ENCODE peak calls at places on chromosome 12, in seven cellular contexts. One of them, this sample, is unnamed.
A peak's percentile ranks its signal among the peaks of the same experiment; 100 is the strongest.

GRCh38 chr12:46970636-46971035 is 108.8 kb upstream of the PCED1B start:
- DNase-seq in colonic mucosa: no peak
- DNase-seq in dorsolateral prefrontal cortex: no peak
- DNase-seq in HL-60: no peak
- DNase-seq in AG04450: no peak
- DNase-seq in naive thymus-derived CD4-positive, alpha-beta T cell: no peak
- DNase-seq in tibial artery: no peak
- DNase-seq in this sample: no peak

GRCh38 chr12:117365072-117365616 is 3.7 kb upstream of the NOS1 start:
- DNase-seq in AG04450: no peak
- DNase-seq in dorsolateral prefrontal cortex: no peak
- DNase-seq in HL-60: no peak
- DNase-seq in tibial artery: no peak
- DNase-seq in colonic mucosa: no peak
- DNase-seq in naive thymus-derived CD4-positive, alpha-beta T cell: no peak
- DNase-seq in this sample: no peak

GRCh38 chr12:69929125-69929524 is 104.1 kb downstream of the MYRFL start:
- DNase-seq in tibial artery: no peak
- DNase-seq in HL-60: no peak
- DNase-seq in AG04450: no peak
- DNase-seq in dorsolateral prefrontal cortex: no peak
- DNase-seq in colonic mucosa: no peak
- DNase-seq in naive thymus-derived CD4-positive, alpha-beta T cell: no peak
- DNase-seq in this sample: no peak

GRCh38 chr12:129001-129400 is 62.4 kb downstream of the IQSEC3 start:
- DNase-seq in dorsolateral prefrontal cortex: no peak
- DNase-seq in HL-60: no peak
- DNase-seq in naive thymus-derived CD4-positive, alpha-beta T cell: no peak
- DNase-seq in tibial artery: no peak
- DNase-seq in AG04450: no peak
- DNase-seq in colonic mucosa: no peak
- DNase-seq in this sample: no peak

GRCh38 chr12:90909069-90909676 is 45.8 kb downstream of the CCER1 start:
- DNase-seq in AG04450: no peak
- DNase-seq in colonic mucosa: peak; percentile 18
- DNase-seq in tibial artery: no peak
- DNase-seq in HL-60: no peak
- DNase-seq in dorsolateral prefrontal cortex: no peak
- DNase-seq in naive thymus-derived CD4-positive, alpha-beta T cell: no peak
- DNase-seq in this sample: no peak

GRCh38 chr12:74971201-74971600 is 238.4 kb downstream of the KCNC2 start:
- DNase-seq in tibial artery: no peak
- DNase-seq in naive thymus-derived CD4-positive, alpha-beta T cell: no peak
- DNase-seq in colonic mucosa: no peak
- DNase-seq in dorsolateral prefrontal cortex: no peak
- DNase-seq in HL-60: no peak
- DNase-seq in AG04450: no peak
- DNase-seq in this sample: no peak

GRCh38 chr12:110917467-110917866 is 2.9 kb downstream of the MYL2 start:
- DNase-seq in colonic mucosa: no peak
- DNase-seq in naive thymus-derived CD4-positive, alpha-beta T cell: no peak
- DNase-seq in HL-60: no peak
- DNase-seq in AG04450: no peak
- DNase-seq in dorsolateral prefrontal cortex: no peak
- DNase-seq in tibial artery: no peak
- DNase-seq in this sample: no peak

GRCh38 chr12:53053223-53054111 is 3.6 kb downstream of the TNS2 start:
- DNase-seq in naive thymus-derived CD4-positive, alpha-beta T cell: peak; percentile 70
- DNase-seq in tibial artery: peak; percentile 89
- DNase-seq in AG04450: no peak
- DNase-seq in HL-60: no peak
- DNase-seq in dorsolateral prefrontal cortex: no peak
- DNase-seq in colonic mucosa: peak; percentile 94
- DNase-seq in this sample: no peak

GRCh38 chr12:98221243-98221808 is 294.1 kb upstream of the TMPO start:
- DNase-seq in dorsolateral prefrontal cortex: no peak
- DNase-seq in AG04450: no peak
- DNase-seq in colonic mucosa: no peak
- DNase-seq in HL-60: no peak
- DNase-seq in naive thymus-derived CD4-positive, alpha-beta T cell: no peak
- DNase-seq in tibial artery: no peak
- DNase-seq in this sample: no peak

GRCh38 chr12:11729008-11729407 is 79.5 kb downstream of the ETV6 start:
- DNase-seq in AG04450: no peak
- DNase-seq in HL-60: no peak
- DNase-seq in tibial artery: no peak
- DNase-seq in colonic mucosa: peak; percentile 88
- DNase-seq in naive thymus-derived CD4-positive, alpha-beta T cell: no peak
- DNase-seq in dorsolateral prefrontal cortex: no peak
- DNase-seq in this sample: no peak

GRCh38 chr12:3200779-3201738 is 123.9 kb downstream of the TSPAN9 start:
- DNase-seq in colonic mucosa: no peak
- DNase-seq in naive thymus-derived CD4-positive, alpha-beta T cell: no peak
- DNase-seq in AG04450: no peak
- DNase-seq in tibial artery: no peak
- DNase-seq in dorsolateral prefrontal cortex: no peak
- DNase-seq in HL-60: no peak
- DNase-seq in this sample: no peak

GRCh38 chr12:57224973-57225679 is 4.4 kb upstream of the SHMT2 start:
- DNase-seq in AG04450: no peak
- DNase-seq in dorsolateral prefrontal cortex: no peak
- DNase-seq in naive thymus-derived CD4-positive, alpha-beta T cell: peak; percentile 80
- DNase-seq in tibial artery: no peak
- DNase-seq in HL-60: no peak
- DNase-seq in colonic mucosa: peak; percentile 67
- DNase-seq in this sample: no peak

GRCh38 chr12:1533602-1534304 is 60.6 kb downstream of the FBXL14 start:
- DNase-seq in naive thymus-derived CD4-positive, alpha-beta T cell: no peak
- DNase-seq in tibial artery: no peak
- DNase-seq in dorsolateral prefrontal cortex: no peak
- DNase-seq in colonic mucosa: no peak
- DNase-seq in HL-60: no peak
- DNase-seq in AG04450: no peak
- DNase-seq in this sample: no peak

GRCh38 chr12:53102883-53103807 is at the start of gene SOAT2:
- DNase-seq in colonic mucosa: peak; percentile 19
- DNase-seq in HL-60: no peak
- DNase-seq in AG04450: no peak
- DNase-seq in tibial artery: no peak
- DNase-seq in naive thymus-derived CD4-positive, alpha-beta T cell: peak; percentile 37
- DNase-seq in dorsolateral prefrontal cortex: no peak
- DNase-seq in this sample: no peak

GRCh38 chr12:17992002-17992656 is 97.9 kb downstream of the RERGL start:
- DNase-seq in tibial artery: no peak
- DNase-seq in colonic mucosa: no peak
- DNase-seq in dorsolateral prefrontal cortex: no peak
- DNase-seq in AG04450: no peak
- DNase-seq in naive thymus-derived CD4-positive, alpha-beta T cell: no peak
- DNase-seq in HL-60: peak; percentile 30
- DNase-seq in this sample: no peak

GRCh38 chr12:16880864-16881285 is 274.9 kb upstream of the LMO3 start:
- DNase-seq in colonic mucosa: peak; percentile 57
- DNase-seq in tibial artery: no peak
- DNase-seq in naive thymus-derived CD4-positive, alpha-beta T cell: no peak
- DNase-seq in AG04450: no peak
- DNase-seq in dorsolateral prefrontal cortex: no peak
- DNase-seq in HL-60: no peak
- DNase-seq in this sample: no peak

GRCh38 chr12:18165422-18165871 is 75.5 kb upstream of the RERGL start:
- DNase-seq in dorsolateral prefrontal cortex: no peak
- DNase-seq in tibial artery: no peak
- DNase-seq in AG04450: no peak
- DNase-seq in naive thymus-derived CD4-positive, alpha-beta T cell: no peak
- DNase-seq in colonic mucosa: no peak
- DNase-seq in HL-60: no peak
- DNase-seq in this sample: no peak

GRCh38 chr12:114686421-114687268 is 2.7 kb upstream of the TBX3 start:
- DNase-seq in naive thymus-derived CD4-positive, alpha-beta T cell: no peak
- DNase-seq in colonic mucosa: no peak
- DNase-seq in HL-60: no peak
- DNase-seq in dorsolateral prefrontal cortex: no peak
- DNase-seq in AG04450: no peak
- DNase-seq in tibial artery: no peak
- DNase-seq in this sample: no peak

GRCh38 chr12:75479963-75480461 is 543 bp upstream of the GLIPR1 start:
- DNase-seq in colonic mucosa: no peak
- DNase-seq in dorsolateral prefrontal cortex: no peak
- DNase-seq in AG04450: no peak
- DNase-seq in naive thymus-derived CD4-positive, alpha-beta T cell: no peak
- DNase-seq in tibial artery: no peak
- DNase-seq in HL-60: no peak
- DNase-seq in this sample: no peak

GRCh38 chr12:48053883-48054282 is 49.6 kb upstream of the COL2A1 start:
- DNase-seq in dorsolateral prefrontal cortex: no peak
- DNase-seq in naive thymus-derived CD4-positive, alpha-beta T cell: no peak
- DNase-seq in HL-60: no peak
- DNase-seq in AG04450: no peak
- DNase-seq in colonic mucosa: no peak
- DNase-seq in tibial artery: no peak
- DNase-seq in this sample: no peak
- H3K27me3 ChIP-seq in dorsolateral prefrontal cortex: no peaks in the 10 kb centered on the region
- H3K27me3 ChIP-seq in naive thymus-derived CD4-positive, alpha-beta T cell: no peaks in the 10 kb centered on the region
- H3K27me3 ChIP-seq in HL-60: no peaks in the 10 kb centered on the region
- H3K27me3 ChIP-seq in AG04450: no peaks in the 10 kb centered on the region
- H3K27me3 ChIP-seq in colonic mucosa: no peaks in the 10 kb centered on the region
- H3K27me3 ChIP-seq in tibial artery: no peaks in the 10 kb centered on the region
- H3K27me3 ChIP-seq in this sample: no peaks in the 10 kb centered on the region

GRCh38 chr12:50049254-50050118 is 7.9 kb upstream of the ASIC1 start:
- DNase-seq in dorsolateral prefrontal cortex: no peak
- DNase-seq in tibial artery: no peak
- DNase-seq in naive thymus-derived CD4-positive, alpha-beta T cell: no peak
- DNase-seq in HL-60: no peak
- DNase-seq in colonic mucosa: no peak
- DNase-seq in AG04450: no peak
- DNase-seq in this sample: no peak

GRCh38 chr12:50050119-50050385 is 7.3 kb upstream of the ASIC1 start:
- DNase-seq in colonic mucosa: no peak
- DNase-seq in dorsolateral prefrontal cortex: no peak
- DNase-seq in HL-60: no peak
- DNase-seq in AG04450: no peak
- DNase-seq in tibial artery: no peak
- DNase-seq in naive thymus-derived CD4-positive, alpha-beta T cell: no peak
- DNase-seq in this sample: no peak

GRCh38 chr12:50052544-50052943 is 4.9 kb upstream of the ASIC1 start:
- DNase-seq in AG04450: no peak
- DNase-seq in tibial artery: no peak
- DNase-seq in colonic mucosa: no peak
- DNase-seq in dorsolateral prefrontal cortex: no peak
- DNase-seq in naive thymus-derived CD4-positive, alpha-beta T cell: no peak
- DNase-seq in HL-60: no peak
- DNase-seq in this sample: no peak

GRCh38 chr12:50052964-50053363 is 4.4 kb upstream of the ASIC1 start:
- DNase-seq in tibial artery: no peak
- DNase-seq in HL-60: no peak
- DNase-seq in colonic mucosa: no peak
- DNase-seq in AG04450: no peak
- DNase-seq in dorsolateral prefrontal cortex: no peak
- DNase-seq in naive thymus-derived CD4-positive, alpha-beta T cell: no peak
- DNase-seq in this sample: no peak

DNA sequence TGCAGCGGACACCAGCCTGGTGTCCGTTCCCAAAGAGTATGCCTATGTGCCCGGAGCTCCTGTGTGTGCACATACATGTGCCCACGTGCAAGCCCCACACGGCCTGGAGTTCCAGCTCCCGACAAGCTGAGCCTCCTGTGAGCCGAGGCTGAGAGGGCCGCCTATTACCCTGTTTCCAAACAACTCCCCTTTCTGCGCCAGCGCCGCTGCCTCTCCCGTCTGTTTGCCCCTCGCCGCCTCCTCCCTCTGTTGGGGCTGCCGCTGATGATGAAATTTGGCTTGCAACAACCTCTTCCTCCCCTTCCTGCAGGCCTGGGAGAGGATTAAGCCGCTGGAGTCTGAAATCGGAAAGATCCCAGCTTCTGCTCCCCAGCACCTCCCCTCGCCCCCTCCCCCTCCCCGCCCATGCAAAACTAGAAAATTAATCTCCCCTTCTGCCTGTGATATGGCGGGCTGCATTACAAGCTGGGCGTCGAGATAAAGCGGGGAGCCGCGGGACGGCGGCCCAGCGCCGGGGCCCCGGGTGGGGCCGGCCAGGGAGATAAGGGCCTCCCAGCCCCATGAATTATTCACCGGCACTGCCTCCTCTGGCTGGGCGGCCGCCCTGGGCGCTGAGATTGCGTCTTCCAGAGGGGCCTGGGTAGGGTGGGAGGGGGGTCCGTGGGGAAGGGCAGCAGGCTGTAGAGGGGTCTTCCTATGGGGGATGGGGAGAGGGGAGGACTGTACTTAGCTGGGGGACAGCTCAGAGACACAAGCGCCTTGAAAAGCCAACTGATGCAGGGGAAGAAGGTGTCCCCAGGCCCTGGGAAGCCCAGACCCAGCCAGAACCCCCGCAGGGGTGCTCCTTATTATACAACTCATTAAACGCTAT is 6.8 kb upstream of the ASIC1 start:
- DNase-seq in naive thymus-derived CD4-positive, alpha-beta T cell: no peak
- DNase-seq in HL-60: peak; percentile 91
- DNase-seq in dorsolateral prefrontal cortex: no peak
- DNase-seq in colonic mucosa: peak; percentile 45
- DNase-seq in AG04450: no peak
- DNase-seq in tibial artery: peak; percentile 82
- DNase-seq in this sample: peak; percentile 95
- H3K4me3 ChIP-seq in naive thymus-derived CD4-positive, alpha-beta T cell: no peak overlapping the region
- H3K4me3 ChIP-seq in HL-60: peak overlapping the region; percentile 16
- H3K4me3 ChIP-seq in dorsolateral prefrontal cortex: peak overlapping the region; percentile 28
- H3K4me3 ChIP-seq in colonic mucosa: no peak overlapping the region
- H3K4me3 ChIP-seq in AG04450: peak overlapping the region; percentile 36
- H3K4me3 ChIP-seq in tibial artery: peak overlapping the region; percentile 37
- H3K4me3 ChIP-seq in this sample: peak overlapping the region; percentile 42

GRCh38 chr12:30519535-30519934 is 176.1 kb downstream of the IPO8 start:
- DNase-seq in tibial artery: no peak
- DNase-seq in HL-60: no peak
- DNase-seq in AG04450: no peak
- DNase-seq in dorsolateral prefrontal cortex: no peak
- DNase-seq in naive thymus-derived CD4-positive, alpha-beta T cell: no peak
- DNase-seq in colonic mucosa: no peak
- DNase-seq in this sample: no peak
- H3K27me3 ChIP-seq in tibial artery: no peaks in the 10 kb centered on the region
- H3K27me3 ChIP-seq in HL-60: no peaks in the 10 kb centered on the region
- H3K27me3 ChIP-seq in AG04450: no peaks in the 10 kb centered on the region
- H3K27me3 ChIP-seq in dorsolateral prefrontal cortex: no peaks in the 10 kb centered on the region
- H3K27me3 ChIP-seq in naive thymus-derived CD4-positive, alpha-beta T cell: no peaks in the 10 kb centered on the region
- H3K27me3 ChIP-seq in colonic mucosa: no peaks in the 10 kb centered on the region
- H3K27me3 ChIP-seq in this sample: no peaks in the 10 kb centered on the region

DNA sequence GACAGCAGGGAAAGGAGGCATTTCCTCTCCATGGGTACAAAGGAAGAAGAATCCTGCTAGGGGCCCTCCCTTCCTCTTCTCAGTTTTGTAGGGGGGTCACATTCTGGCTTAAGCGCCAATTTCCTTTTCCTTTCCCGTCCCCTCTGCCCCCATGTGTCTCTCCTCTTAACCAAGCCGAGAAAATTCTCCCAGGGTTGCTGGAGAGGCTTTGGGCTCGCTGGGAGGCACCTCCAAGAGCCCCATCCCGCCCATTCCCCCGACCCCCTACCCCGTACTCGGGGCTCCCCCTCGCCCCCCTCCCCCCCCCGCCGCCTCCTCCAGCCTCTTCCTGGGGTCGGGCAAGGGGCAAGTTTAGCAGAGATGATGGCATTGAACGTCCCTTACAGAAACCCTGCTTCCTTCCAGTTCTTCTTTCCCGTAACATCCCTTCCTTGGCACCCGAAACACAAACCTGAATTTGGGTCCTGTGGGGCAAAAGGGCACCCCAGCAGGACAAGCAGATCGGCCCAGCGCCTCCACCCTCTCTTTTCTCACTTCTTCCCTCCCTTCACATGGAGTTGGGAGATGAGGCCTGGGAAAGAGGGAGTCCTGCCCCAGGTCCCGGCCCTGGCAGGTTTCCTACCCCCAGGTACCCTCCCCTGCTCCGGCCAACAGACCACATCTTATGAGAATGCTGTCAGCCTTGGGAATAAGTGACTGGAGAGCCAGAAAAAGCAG is 13.7 kb downstream of the PLEKHG6 start:
- DNase-seq in naive thymus-derived CD4-positive, alpha-beta T cell: no peak
- DNase-seq in AG04450: no peak
- DNase-seq in colonic mucosa: no peak
- DNase-seq in dorsolateral prefrontal cortex: no peak
- DNase-seq in tibial artery: no peak
- DNase-seq in HL-60: no peak
- DNase-seq in this sample: no peak
- H3K4me3 ChIP-seq in naive thymus-derived CD4-positive, alpha-beta T cell: no peak overlapping the region
- H3K4me3 ChIP-seq in AG04450: no peak overlapping the region
- H3K4me3 ChIP-seq in colonic mucosa: no peak overlapping the region
- H3K4me3 ChIP-seq in dorsolateral prefrontal cortex: no peak overlapping the region
- H3K4me3 ChIP-seq in tibial artery: peak overlapping the region; percentile 22
- H3K4me3 ChIP-seq in HL-60: no peak overlapping the region
- H3K4me3 ChIP-seq in this sample: peak overlapping the region; percentile 19